ENCODE peak calls at places on chromosomes 16 and 17, in five cellular contexts. One of them, this sample, is unnamed.

GRCh38 chr17:57332501-57332900 is 76.2 kb downstream of the MSI2 start:
- DNase-seq in NCI-H1092: no peak
- DNase-seq in activated CD8-positive, alpha-beta memory T cell treated with anti-CD3 and anti-CD28 coated beads for 24 hours: no peak
- DNase-seq in dermis microvascular lymphatic vessel endothelial cell: no peak
- DNase-seq in HTR-8/SVneo: no peak
- DNase-seq in this sample: no peak

GRCh38 chr16:87956169-87956770 is 5.0 kb downstream of the BANP start:
- DNase-seq in dermis microvascular lymphatic vessel endothelial cell: peak; percentile 26
- DNase-seq in activated CD8-positive, alpha-beta memory T cell treated with anti-CD3 and anti-CD28 coated beads for 24 hours: peak; percentile 83
- DNase-seq in HTR-8/SVneo: no peak
- DNase-seq in NCI-H1092: no peak
- DNase-seq in this sample: no peak

GRCh38 chr16:68417711-68418301 is 30.5 kb downstream of the SMPD3 start:
- DNase-seq in activated CD8-positive, alpha-beta memory T cell treated with anti-CD3 and anti-CD28 coated beads for 24 hours: peak; percentile 81
- DNase-seq in NCI-H1092: peak; percentile 71
- DNase-seq in dermis microvascular lymphatic vessel endothelial cell: peak; percentile 16
- DNase-seq in HTR-8/SVneo: no peak
- DNase-seq in this sample: no peak

GRCh38 chr17:76467366-76467765 is at the start of gene AANAT:
- DNase-seq in activated CD8-positive, alpha-beta memory T cell treated with anti-CD3 and anti-CD28 coated beads for 24 hours: no peak
- DNase-seq in NCI-H1092: no peak
- DNase-seq in HTR-8/SVneo: no peak
- DNase-seq in dermis microvascular lymphatic vessel endothelial cell: no peak
- DNase-seq in this sample: no peak

GRCh38 chr17:50662632-50663225 is 28.0 kb downstream of the ABCC3 start:
- DNase-seq in NCI-H1092: no peak
- DNase-seq in dermis microvascular lymphatic vessel endothelial cell: no peak
- DNase-seq in activated CD8-positive, alpha-beta memory T cell treated with anti-CD3 and anti-CD28 coated beads for 24 hours: no peak
- DNase-seq in HTR-8/SVneo: no peak
- DNase-seq in this sample: no peak

GRCh38 chr17:35294756-35295155 is 51.9 kb downstream of the SLFN5 start:
- DNase-seq in HTR-8/SVneo: no peak
- DNase-seq in NCI-H1092: no peak
- DNase-seq in dermis microvascular lymphatic vessel endothelial cell: no peak
- DNase-seq in activated CD8-positive, alpha-beta memory T cell treated with anti-CD3 and anti-CD28 coated beads for 24 hours: no peak
- DNase-seq in this sample: no peak

GRCh38 chr17:9247401-9247938 is 226.2 kb downstream of the NTN1 start:
- DNase-seq in NCI-H1092: no peak
- DNase-seq in activated CD8-positive, alpha-beta memory T cell treated with anti-CD3 and anti-CD28 coated beads for 24 hours: no peak
- DNase-seq in HTR-8/SVneo: no peak
- DNase-seq in dermis microvascular lymphatic vessel endothelial cell: no peak
- DNase-seq in this sample: no peak

GRCh38 chr17:19302791-19303233 is 59.7 kb downstream of the B9D1 start:
- DNase-seq in dermis microvascular lymphatic vessel endothelial cell: no peak
- DNase-seq in HTR-8/SVneo: no peak
- DNase-seq in NCI-H1092: no peak
- DNase-seq in activated CD8-positive, alpha-beta memory T cell treated with anti-CD3 and anti-CD28 coated beads for 24 hours: no peak
- DNase-seq in this sample: no peak

GRCh38 chr16:89357055-89357454 is 133.3 kb downstream of the ANKRD11 start:
- DNase-seq in dermis microvascular lymphatic vessel endothelial cell: no peak
- DNase-seq in HTR-8/SVneo: no peak
- DNase-seq in NCI-H1092: no peak
- DNase-seq in activated CD8-positive, alpha-beta memory T cell treated with anti-CD3 and anti-CD28 coated beads for 24 hours: peak; percentile 80
- DNase-seq in this sample: no peak

GRCh38 chr17:66287911-66288310 is 14.5 kb upstream of the PRKCA start:
- DNase-seq in dermis microvascular lymphatic vessel endothelial cell: no peak
- DNase-seq in HTR-8/SVneo: no peak
- DNase-seq in activated CD8-positive, alpha-beta memory T cell treated with anti-CD3 and anti-CD28 coated beads for 24 hours: no peak
- DNase-seq in NCI-H1092: no peak
- DNase-seq in this sample: no peak

GRCh38 chr17:65057520-65058075 is 1.1 kb upstream of the GNA13 start:
- DNase-seq in HTR-8/SVneo: no peak
- DNase-seq in dermis microvascular lymphatic vessel endothelial cell: peak; percentile 99
- DNase-seq in NCI-H1092: no peak
- DNase-seq in activated CD8-positive, alpha-beta memory T cell treated with anti-CD3 and anti-CD28 coated beads for 24 hours: no peak
- DNase-seq in this sample: no peak

GRCh38 chr17:15454328-15454727 is 13.1 kb downstream of the CDRT4 start:
- DNase-seq in HTR-8/SVneo: no peak
- DNase-seq in activated CD8-positive, alpha-beta memory T cell treated with anti-CD3 and anti-CD28 coated beads for 24 hours: no peak
- DNase-seq in NCI-H1092: no peak
- DNase-seq in dermis microvascular lymphatic vessel endothelial cell: no peak
- DNase-seq in this sample: no peak

GRCh38 chr17:67655478-67656148 is 62.1 kb upstream of the NOL11 start:
- DNase-seq in activated CD8-positive, alpha-beta memory T cell treated with anti-CD3 and anti-CD28 coated beads for 24 hours: no peak
- DNase-seq in HTR-8/SVneo: no peak
- DNase-seq in dermis microvascular lymphatic vessel endothelial cell: no peak
- DNase-seq in NCI-H1092: no peak
- DNase-seq in this sample: no peak

GRCh38 chr17:76983075-76983411 is 114.8 kb downstream of the MGAT5B start:
- DNase-seq in activated CD8-positive, alpha-beta memory T cell treated with anti-CD3 and anti-CD28 coated beads for 24 hours: no peak
- DNase-seq in dermis microvascular lymphatic vessel endothelial cell: no peak
- DNase-seq in NCI-H1092: no peak
- DNase-seq in HTR-8/SVneo: no peak
- DNase-seq in this sample: no peak

GRCh38 chr17:79038545-79039135 is 14.7 kb downstream of the C1QTNF1 start:
- DNase-seq in NCI-H1092: no peak
- DNase-seq in dermis microvascular lymphatic vessel endothelial cell: peak; percentile 12
- DNase-seq in HTR-8/SVneo: no peak
- DNase-seq in activated CD8-positive, alpha-beta memory T cell treated with anti-CD3 and anti-CD28 coated beads for 24 hours: no peak
- DNase-seq in this sample: no peak

GRCh38 chr17:43917348-43918025 is 10.2 kb upstream of the MPP2 start:
- DNase-seq in dermis microvascular lymphatic vessel endothelial cell: no peak
- DNase-seq in HTR-8/SVneo: no peak
- DNase-seq in activated CD8-positive, alpha-beta memory T cell treated with anti-CD3 and anti-CD28 coated beads for 24 hours: peak; percentile 82
- DNase-seq in NCI-H1092: no peak
- DNase-seq in this sample: no peak

GRCh38 chr17:6862822-6863221 is 31.3 kb upstream of the TEKT1 start:
- DNase-seq in HTR-8/SVneo: no peak
- DNase-seq in activated CD8-positive, alpha-beta memory T cell treated with anti-CD3 and anti-CD28 coated beads for 24 hours: no peak
- DNase-seq in dermis microvascular lymphatic vessel endothelial cell: no peak
- DNase-seq in NCI-H1092: no peak
- DNase-seq in this sample: no peak

GRCh38 chr16:66970775-66971725 is 10.0 kb downstream of the CES3 start:
- DNase-seq in dermis microvascular lymphatic vessel endothelial cell: no peak
- DNase-seq in HTR-8/SVneo: peak; percentile 41
- DNase-seq in activated CD8-positive, alpha-beta memory T cell treated with anti-CD3 and anti-CD28 coated beads for 24 hours: no peak
- DNase-seq in NCI-H1092: no peak
- DNase-seq in this sample: no peak

GRCh38 chr16:70747703-70748631 is 53.0 kb downstream of the VAC14 start:
- DNase-seq in activated CD8-positive, alpha-beta memory T cell treated with anti-CD3 and anti-CD28 coated beads for 24 hours: no peak
- DNase-seq in HTR-8/SVneo: peak; percentile 38
- DNase-seq in dermis microvascular lymphatic vessel endothelial cell: no peak
- DNase-seq in NCI-H1092: no peak
- DNase-seq in this sample: no peak

GRCh38 chr16:85025781-85026653 is 1.6 kb upstream of the KIAA0513 start:
- DNase-seq in activated CD8-positive, alpha-beta memory T cell treated with anti-CD3 and anti-CD28 coated beads for 24 hours: no peak
- DNase-seq in NCI-H1092: no peak
- DNase-seq in dermis microvascular lymphatic vessel endothelial cell: no peak
- DNase-seq in HTR-8/SVneo: no peak
- DNase-seq in this sample: no peak

GRCh38 chr17:33220031-33220430 is 73.1 kb downstream of the ASIC2 start:
- DNase-seq in HTR-8/SVneo: no peak
- DNase-seq in dermis microvascular lymphatic vessel endothelial cell: no peak
- DNase-seq in NCI-H1092: no peak
- DNase-seq in activated CD8-positive, alpha-beta memory T cell treated with anti-CD3 and anti-CD28 coated beads for 24 hours: no peak
- DNase-seq in this sample: no peak

GRCh38 chr16:50302472-50303005 is 36.2 kb downstream of the ADCY7 start:
- DNase-seq in NCI-H1092: no peak
- DNase-seq in dermis microvascular lymphatic vessel endothelial cell: no peak
- DNase-seq in HTR-8/SVneo: no peak
- DNase-seq in activated CD8-positive, alpha-beta memory T cell treated with anti-CD3 and anti-CD28 coated beads for 24 hours: no peak
- DNase-seq in this sample: no peak

GRCh38 chr17:1373710-1374237 is 26.2 kb downstream of the YWHAE start:
- DNase-seq in dermis microvascular lymphatic vessel endothelial cell: no peak
- DNase-seq in HTR-8/SVneo: no peak
- DNase-seq in NCI-H1092: no peak
- DNase-seq in activated CD8-positive, alpha-beta memory T cell treated with anti-CD3 and anti-CD28 coated beads for 24 hours: no peak
- DNase-seq in this sample: no peak

GRCh38 chr16:57751539-57752202 is 16.1 kb downstream of the KATNB1 start:
- DNase-seq in NCI-H1092: no peak
- DNase-seq in dermis microvascular lymphatic vessel endothelial cell: no peak
- DNase-seq in HTR-8/SVneo: no peak
- DNase-seq in activated CD8-positive, alpha-beta memory T cell treated with anti-CD3 and anti-CD28 coated beads for 24 hours: no peak
- DNase-seq in this sample: no peak

GRCh38 chr17:66210208-66210574 is 18.3 kb upstream of the CEP112 start:
- DNase-seq in dermis microvascular lymphatic vessel endothelial cell: no peak
- DNase-seq in NCI-H1092: no peak
- DNase-seq in HTR-8/SVneo: no peak
- DNase-seq in activated CD8-positive, alpha-beta memory T cell treated with anti-CD3 and anti-CD28 coated beads for 24 hours: no peak
- DNase-seq in this sample: no peak

GRCh38 chr17:35514561-35514960 is 22.9 kb downstream of the SLFN12L start:
- DNase-seq in activated CD8-positive, alpha-beta memory T cell treated with anti-CD3 and anti-CD28 coated beads for 24 hours: no peak
- DNase-seq in HTR-8/SVneo: no peak
- DNase-seq in dermis microvascular lymphatic vessel endothelial cell: no peak
- DNase-seq in NCI-H1092: no peak
- DNase-seq in this sample: no peak

GRCh38 chr16:49643429-49644142 is 212.3 kb downstream of the ZNF423 start:
- DNase-seq in dermis microvascular lymphatic vessel endothelial cell: peak; percentile 53
- DNase-seq in NCI-H1092: no peak
- DNase-seq in activated CD8-positive, alpha-beta memory T cell treated with anti-CD3 and anti-CD28 coated beads for 24 hours: no peak
- DNase-seq in HTR-8/SVneo: no peak
- DNase-seq in this sample: no peak

GRCh38 chr17:66985338-66985737 is 20.8 kb downstream of the CACNG4 start:
- DNase-seq in HTR-8/SVneo: no peak
- DNase-seq in NCI-H1092: no peak
- DNase-seq in activated CD8-positive, alpha-beta memory T cell treated with anti-CD3 and anti-CD28 coated beads for 24 hours: no peak
- DNase-seq in dermis microvascular lymphatic vessel endothelial cell: no peak
- DNase-seq in this sample: no peak

GRCh38 chr16:31404353-31405064 is 11.4 kb downstream of the ITGAD start:
- DNase-seq in activated CD8-positive, alpha-beta memory T cell treated with anti-CD3 and anti-CD28 coated beads for 24 hours: no peak
- DNase-seq in NCI-H1092: no peak
- DNase-seq in HTR-8/SVneo: peak; percentile 80
- DNase-seq in dermis microvascular lymphatic vessel endothelial cell: no peak
- DNase-seq in this sample: no peak

GRCh38 chr16:1416521-1416941 is 2.0 kb upstream of the UNKL start:
- DNase-seq in dermis microvascular lymphatic vessel endothelial cell: no peak
- DNase-seq in HTR-8/SVneo: no peak
- DNase-seq in NCI-H1092: no peak
- DNase-seq in activated CD8-positive, alpha-beta memory T cell treated with anti-CD3 and anti-CD28 coated beads for 24 hours: no peak
- DNase-seq in this sample: no peak